ENCODE peak calls at places on chromosomes 2 and 18, in nine cellular contexts. S, M, Y, E, L, J, Z, R and X are unnamed samples.

GRCh38 chr2:120219291-120219690 is 3.9 kb downstream of the TMEM185B start:
- DNase-seq in S (no peak), Z (no peak), L (no peak), J (no peak), Y (peak), R (no peak), M (no peak), E (peak), X (no peak)

GRCh38 chr2:205482399-205483065 is 199.8 kb upstream of the NRP2 start:
- DNase-seq in M (no peak), Z (no peak), S (no peak), E (peak), R (no peak), L (no peak), Y (no peak), J (no peak), X (no peak)

GRCh38 chr2:73403237-73403636 is 17.6 kb downstream of the ALMS1 start:
- DNase-seq in Z (no peak), J (no peak), S (no peak), M (no peak), E (no peak), R (no peak), Y (no peak), L (no peak), X (no peak)

GRCh38 chr2:149422337-149422990 is 92.1 kb downstream of the LYPD6 start:
- DNase-seq in M (no peak), E (no peak), J (no peak), L (peak), Z (no peak), R (no peak), Y (peak), S (no peak), X (no peak)

GRCh38 chr2:119929537-119929936 is 83.3 kb upstream of the EPB41L5 start:
- DNase-seq in M (no peak), J (no peak), Y (no peak), S (no peak), E (no peak), Z (no peak), L (no peak), R (no peak), X (no peak)

GRCh38 chr2:229392214-229392613 is 121.1 kb upstream of the PID1 start:
- DNase-seq in Y (no peak), E (no peak), Z (no peak), S (no peak), R (no peak), L (peak), J (no peak), M (no peak), X (no peak)

GRCh38 chr2:149716687-149717086 is 129.1 kb upstream of the MMADHC start:
- DNase-seq in M (no peak), S (no peak), L (peak), Z (no peak), E (peak), J (no peak), Y (no peak), R (no peak), X (no peak)

GRCh38 chr2:60355849-60356261 is 197.6 kb downstream of the BCL11A start:
- DNase-seq in L (no peak), Z (no peak), Y (no peak), J (no peak), M (no peak), R (no peak), S (no peak), E (peak), X (no peak)

GRCh38 chr2:171159326-171160118 is 1.2 kb downstream of the TLK1 start:
- DNase-seq in S (peak), L (peak), M (peak), R (peak), Y (peak), E (peak), Z (peak), J (no peak), X (no peak)

GRCh38 chr2:79982445-79982844 is 322.1 kb downstream of the LRRTM1 start:
- DNase-seq in Z (no peak), R (peak), J (no peak), Y (peak), S (no peak), L (no peak), E (peak), M (peak), X (no peak)
- TF ChIP-seq CTCF in Z (peak), R (peak), J (no peak), Y (peak), S (no peak), L (peak), E (peak), M (peak), X (no peak)

DNA sequence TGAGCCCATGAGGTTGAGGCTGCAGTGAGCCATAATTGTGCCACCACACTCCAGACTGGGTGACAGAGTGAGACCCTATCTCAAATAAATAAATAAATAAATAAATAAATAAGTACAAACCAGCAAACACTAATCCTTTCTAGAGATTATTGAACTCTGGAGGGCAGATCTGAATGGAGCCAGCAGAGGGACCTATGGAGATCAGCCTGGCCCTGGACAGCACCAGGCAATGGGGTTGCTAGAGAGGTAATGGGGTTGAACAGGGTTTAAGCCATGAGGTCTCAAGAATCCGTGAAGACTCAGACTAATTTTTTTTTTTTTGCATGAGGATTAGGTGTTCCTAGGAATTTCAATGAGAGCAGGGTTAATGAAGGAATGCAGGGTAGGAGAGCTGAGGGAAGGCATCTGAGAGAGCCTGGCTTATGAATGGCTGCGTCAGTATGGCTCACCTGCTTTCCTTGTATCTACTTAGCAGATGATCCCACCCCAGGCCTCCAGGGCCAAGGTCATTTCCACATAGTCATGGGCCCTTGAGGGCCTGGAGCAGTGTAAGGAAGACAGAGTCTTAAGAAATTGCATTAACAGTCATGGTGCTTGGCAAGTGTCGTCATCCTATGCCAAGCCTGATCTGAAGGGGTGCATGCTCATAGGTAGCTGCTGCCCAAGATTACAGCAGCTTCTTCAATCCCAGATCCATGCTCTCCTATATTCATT is 34.6 kb upstream of the IL37 start:
- DNase-seq in L (no peak), R (no peak), Y (no peak), S (no peak), J (no peak), Z (no peak), M (no peak), E (no peak), X (no peak)
- TF ChIP-seq CTCF in L (no peak), R (no peak), Y (no peak), S (no peak), J (no peak), Z (no peak), M (no peak), E (peak), X (no peak)

GRCh38 chr2:180706694-180707093 is 273.7 kb upstream of the UBE2E3 start:
- DNase-seq in Z (no peak), S (no peak), M (no peak), L (no peak), E (no peak), Y (no peak), R (no peak), J (no peak), X (no peak)

GRCh38 chr2:180707175-180707866 is 273.1 kb upstream of the UBE2E3 start:
- DNase-seq in E (no peak), L (no peak), Z (no peak), M (no peak), R (no peak), J (no peak), S (no peak), Y (no peak), X (no peak)

GRCh38 chr2:180709392-180710145 is 270.8 kb upstream of the UBE2E3 start:
- DNase-seq in Y (no peak), R (no peak), Z (no peak), E (no peak), J (no peak), S (no peak), L (no peak), M (no peak), X (no peak)

GRCh38 chr2:180705551-180705950 is 274.9 kb upstream of the UBE2E3 start:
- DNase-seq in R (no peak), Y (no peak), L (peak), M (no peak), S (no peak), J (no peak), E (no peak), Z (no peak), X (no peak)

GRCh38 chr2:180707867-180708205 is 272.6 kb upstream of the UBE2E3 start:
- DNase-seq in L (peak), R (no peak), M (peak), Z (peak), E (no peak), S (peak), J (no peak), Y (no peak), X (no peak)
- TF ChIP-seq CTCF in L (no peak), R (no peak), M (no peak), Z (no peak), E (no peak), S (no peak), J (no peak), Y (no peak), X (no peak)

DNA sequence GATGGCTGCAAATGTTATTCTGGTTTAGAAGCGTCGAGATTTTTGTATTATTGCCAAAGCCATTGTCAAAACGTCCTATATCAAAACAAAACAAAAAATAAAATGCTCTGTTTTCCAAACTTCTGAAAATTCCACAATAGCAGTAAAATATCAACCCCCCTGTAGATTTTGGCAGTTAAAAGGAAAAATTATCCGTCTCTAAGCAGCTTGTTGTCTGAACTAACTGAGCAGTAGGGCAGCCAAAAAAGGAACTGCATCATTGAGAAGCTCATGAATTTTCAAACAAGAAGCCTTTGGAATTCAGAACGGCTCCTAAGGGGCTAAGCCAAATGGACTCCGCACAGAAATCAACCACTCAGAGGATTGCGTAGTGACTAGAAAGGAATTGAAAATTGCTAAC is 195.5 kb upstream of the CWC22 start:
- DNase-seq in Y (no peak), L (peak), R (no peak), M (no peak), E (no peak), Z (no peak), J (no peak), S (no peak), X (no peak)
- TF ChIP-seq CTCF in Y (no peak), L (no peak), R (no peak), M (no peak), E (no peak), Z (no peak), J (no peak), S (no peak), X (no peak)

GRCh38 chr2:233995985-233996384 is 54.5 kb upstream of the SPP2 start:
- DNase-seq in Z (no peak), M (no peak), R (no peak), S (no peak), E (no peak), Y (no peak), L (peak), J (no peak), X (no peak)

GRCh38 chr2:233990261-233990798 is 60.2 kb upstream of the SPP2 start:
- DNase-seq in L (peak), Y (no peak), M (no peak), Z (no peak), R (no peak), E (no peak), S (no peak), J (no peak), X (no peak)

GRCh38 chr2:233994191-233994590 is 56.3 kb upstream of the SPP2 start:
- DNase-seq in M (no peak), R (no peak), J (no peak), Y (no peak), S (no peak), L (no peak), Z (no peak), E (no peak), X (no peak)

GRCh38 chr2:233989221-233989620 is 61.3 kb upstream of the SPP2 start:
- DNase-seq in L (no peak), R (no peak), J (no peak), E (no peak), Z (no peak), Y (no peak), S (no peak), M (no peak), X (no peak)

GRCh38 chr2:233992481-233993217 is 57.9 kb upstream of the SPP2 start:
- DNase-seq in S (no peak), R (no peak), L (no peak), Y (no peak), J (no peak), M (no peak), E (no peak), Z (no peak), X (no peak)
- TF ChIP-seq CTCF in S (no peak), R (no peak), L (no peak), Y (no peak), J (no peak), M (no peak), E (no peak), Z (no peak), X (no peak)

GRCh38 chr2:42598656-42599267 is 30.3 kb downstream of the MTA3 start:
- DNase-seq in R (no peak), S (no peak), J (no peak), E (peak), Z (no peak), Y (no peak), M (no peak), L (no peak), X (no peak)

GRCh38 chr2:42607101-42607637 is 38.7 kb downstream of the MTA3 start:
- DNase-seq in R (no peak), Y (no peak), M (no peak), J (no peak), Z (no peak), E (no peak), L (no peak), S (no peak), X (no peak)

GRCh38 chr2:42601076-42601475 is 32.6 kb downstream of the MTA3 start:
- DNase-seq in Y (no peak), L (no peak), Z (no peak), R (no peak), E (no peak), S (no peak), M (no peak), J (no peak), X (no peak)

GRCh38 chr2:42602937-42603219 is 34.4 kb downstream of the MTA3 start:
- DNase-seq in Y (no peak), E (no peak), Z (no peak), S (no peak), M (no peak), L (no peak), R (no peak), J (no peak), X (no peak)

GRCh38 chr2:42602218-42602936 is 33.9 kb downstream of the MTA3 start:
- DNase-seq in M (peak), Y (no peak), Z (no peak), S (no peak), J (no peak), L (no peak), E (no peak), R (no peak), X (no peak)
- TF ChIP-seq CTCF in M (no peak), Y (no peak), Z (no peak), S (no peak), J (no peak), L (no peak), E (no peak), R (no peak), X (no peak)

GRCh38 chr18:9057646-9058045 is 44.9 kb upstream of the NDUFV2 start:
- DNase-seq in S (no peak), R (no peak), Y (no peak), J (no peak), E (no peak), L (no peak), M (no peak), Z (no peak), X (no peak)

GRCh38 chr18:9058426-9058825 is 44.1 kb upstream of the NDUFV2 start:
- DNase-seq in S (no peak), L (peak), Y (no peak), J (no peak), Z (no peak), R (no peak), M (no peak), E (no peak), X (no peak)

GRCh38 chr18:9053814-9054213 is 48.7 kb upstream of the NDUFV2 start:
- DNase-seq in Y (no peak), S (no peak), R (no peak), J (no peak), L (no peak), M (no peak), E (peak), Z (no peak), X (no peak)

GRCh38 chr18:9055626-9056025 is 46.9 kb upstream of the NDUFV2 start:
- DNase-seq in E (peak), Z (no peak), Y (no peak), M (no peak), R (no peak), J (no peak), S (no peak), L (no peak), X (no peak)

DNA sequence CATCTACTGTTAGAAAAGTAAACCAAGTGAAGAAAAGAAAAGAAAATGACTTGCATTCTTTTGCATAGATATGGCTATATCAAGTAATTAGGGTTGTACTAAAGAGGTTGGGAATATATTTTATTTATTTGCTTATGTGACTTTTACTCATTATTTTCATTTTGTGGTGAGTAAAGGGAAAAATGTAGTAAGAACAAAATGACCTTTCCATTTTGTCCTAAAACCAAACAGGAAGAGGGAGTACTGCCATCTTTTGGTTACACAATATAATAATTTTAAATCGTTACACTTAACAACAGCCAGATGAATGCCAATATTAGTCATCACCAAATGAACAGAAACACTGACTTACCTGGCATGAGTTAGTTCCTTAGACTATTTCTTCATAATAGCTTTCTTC is 47.3 kb upstream of the NDUFV2 start:
- DNase-seq in M (no peak), Z (peak), Y (no peak), E (no peak), L (peak), R (no peak), J (no peak), S (peak), X (no peak)
- TF ChIP-seq CTCF in M (no peak), Z (peak), Y (no peak), E (no peak), L (peak), R (no peak), J (peak), S (peak), X (no peak)

GRCh38 chr2:126222316-126222715 is 433.6 kb upstream of the GYPC start:
- DNase-seq in Y (no peak), R (no peak), L (no peak), E (no peak), S (no peak), J (no peak), M (no peak), Z (no peak), X (no peak)

GRCh38 chr2:126221506-126221905 is 434.5 kb upstream of the GYPC start:
- DNase-seq in L (no peak), E (no peak), S (no peak), R (no peak), Y (no peak), Z (no peak), J (no peak), M (no peak), X (no peak)

GRCh38 chr2:126224766-126225165 is 431.2 kb upstream of the GYPC start:
- DNase-seq in S (no peak), E (no peak), J (no peak), M (no peak), Y (no peak), Z (no peak), R (no peak), L (no peak), X (no peak)

DNA sequence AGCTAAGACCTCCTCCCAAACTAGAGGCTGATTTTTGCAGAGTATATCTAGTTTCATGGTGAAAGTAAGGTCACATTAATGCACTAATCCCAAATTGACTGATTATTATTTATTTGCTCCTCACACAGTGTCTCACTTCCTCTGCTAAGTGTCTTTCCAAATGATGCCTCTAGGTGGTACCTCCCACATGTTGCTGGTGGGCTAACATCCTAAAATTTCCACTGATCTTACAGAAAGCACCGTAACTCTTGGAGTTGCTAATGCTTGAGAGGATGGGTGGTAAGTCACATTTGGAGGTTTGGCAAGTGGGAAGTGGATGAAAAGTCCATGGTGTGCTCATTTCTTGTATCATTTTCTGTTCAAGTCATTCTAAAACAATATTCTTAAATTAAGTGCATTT is 428.7 kb upstream of the GYPC start:
- DNase-seq in L (no peak), E (no peak), Y (no peak), M (no peak), S (no peak), R (no peak), J (no peak), Z (no peak), X (no peak)
- TF ChIP-seq CTCF in L (peak), E (peak), Y (peak), M (no peak), S (no peak), R (peak), J (no peak), Z (peak), X (no peak)

DNA sequence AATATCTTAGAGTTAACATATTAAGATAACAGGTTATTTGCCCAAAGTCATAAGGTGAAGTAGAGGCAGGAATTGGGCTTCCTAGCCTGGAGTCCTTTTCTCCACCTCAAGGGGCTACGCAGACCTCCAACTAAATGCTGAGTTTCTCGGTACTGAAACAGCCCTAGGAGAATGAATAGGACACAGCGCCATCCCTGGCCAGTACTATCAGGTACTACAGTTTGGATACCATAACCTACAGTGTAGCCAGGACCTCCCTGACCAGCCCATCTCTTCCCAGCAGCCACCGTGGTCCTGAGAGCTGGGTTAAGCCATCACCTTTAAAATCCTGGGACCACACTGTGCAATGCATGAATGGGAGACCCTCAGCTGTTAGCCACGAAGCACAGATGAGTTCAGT is 15.7 kb downstream of the CASP8 start:
- DNase-seq in L (no peak), Y (no peak), S (no peak), E (peak), M (no peak), Z (no peak), R (no peak), J (no peak), X (no peak)
- TF ChIP-seq CTCF in L (peak), Y (no peak), S (no peak), E (peak), M (no peak), Z (peak), R (no peak), J (no peak), X (no peak)

DNA sequence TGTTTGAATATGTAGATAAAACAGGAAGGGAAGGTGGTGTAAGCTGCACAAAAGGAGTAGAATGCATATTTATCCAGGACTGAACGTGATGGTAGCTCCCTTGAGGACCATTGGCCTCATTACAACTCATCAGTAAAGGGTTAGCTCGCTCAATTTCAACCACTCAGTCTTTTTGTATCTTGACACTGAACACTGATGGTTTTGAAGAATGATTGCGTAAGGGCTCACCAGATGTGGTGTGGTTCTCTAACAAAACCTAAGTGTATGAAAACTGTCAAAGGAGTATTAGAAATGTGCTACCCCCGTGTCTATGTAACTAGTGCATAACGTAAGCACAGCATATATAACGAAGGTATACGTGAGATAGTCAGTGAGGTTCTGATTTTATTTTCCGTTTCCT is 272.4 kb upstream of the THSD7B start:
- DNase-seq in L (no peak), E (no peak), M (no peak), R (no peak), Y (no peak), Z (no peak), S (no peak), J (no peak), X (no peak)
- TF ChIP-seq CTCF in L (no peak), E (no peak), M (no peak), R (no peak), Y (no peak), Z (no peak), S (no peak), J (no peak), X (no peak)